ENCODE peak calls at places on chromosomes 12 and 14, in five cellular contexts. R is IMR-90, E is HepG2, I is K562, K is GM12878. Q is an unnamed sample.

GRCh38 chr14:39615352-39615751 is 183.1 kb upstream of the FBXO33 start:
- DNase-seq in E (no peak), R (no peak), I (no peak), K (no peak), Q (no peak)

GRCh38 chr12:64120568-64120967 is 101.5 kb downstream of the KICS2 start:
- DNase-seq in I (no peak), R (no peak), K (no peak), E (no peak), Q (no peak)

GRCh38 chr14:47555333-47555732 is 120.1 kb downstream of the MDGA2 start:
- DNase-seq in R (no peak), E (no peak), I (no peak), K (no peak), Q (no peak)

GRCh38 chr14:104547998-104548700 is 31.4 kb upstream of the C14orf180 start:
- DNase-seq in E (no peak), I (no peak), K (no peak), R (no peak), Q (no peak)

GRCh38 chr14:102556098-102556677 is 36.3 kb upstream of the RCOR1 start:
- DNase-seq in E (no peak), K (no peak), I (no peak), R (no peak), Q (peak)

GRCh38 chr12:125186471-125187147 is 121.4 kb downstream of the AACS start:
- DNase-seq in R (no peak), K (no peak), E (no peak), I (no peak), Q (peak)

GRCh38 chr12:101733166-101733565 is 6.1 kb downstream of the SYCP3 start:
- DNase-seq in E (no peak), I (no peak), K (no peak), R (no peak), Q (no peak)

GRCh38 chr12:79546461-79547043 is 144.2 kb downstream of the PAWR start:
- DNase-seq in K (no peak), R (no peak), I (no peak), E (no peak), Q (no peak)

GRCh38 chr12:2739832-2740641 is 54.7 kb upstream of the FKBP4 start:
- DNase-seq in R (peak), I (peak), K (no peak), E (peak), Q (peak)

GRCh38 chr14:36996133-36996856 is 176.1 kb downstream of the SLC25A21 start:
- DNase-seq in K (no peak), E (no peak), I (peak), R (peak), Q (no peak)

GRCh38 chr14:104131968-104132732 is 6.2 kb upstream of the KIF26A start:
- DNase-seq in R (no peak), E (no peak), I (no peak), K (no peak), Q (no peak)

GRCh38 chr12:80068173-80068572 is 31.2 kb upstream of the OTOGL start:
- DNase-seq in K (no peak), R (no peak), I (peak), E (no peak), Q (no peak)

GRCh38 chr14:99123208-99123870 is 148.7 kb downstream of the BCL11B start:
- DNase-seq in I (no peak), K (no peak), E (no peak), R (no peak), Q (peak)

DNA sequence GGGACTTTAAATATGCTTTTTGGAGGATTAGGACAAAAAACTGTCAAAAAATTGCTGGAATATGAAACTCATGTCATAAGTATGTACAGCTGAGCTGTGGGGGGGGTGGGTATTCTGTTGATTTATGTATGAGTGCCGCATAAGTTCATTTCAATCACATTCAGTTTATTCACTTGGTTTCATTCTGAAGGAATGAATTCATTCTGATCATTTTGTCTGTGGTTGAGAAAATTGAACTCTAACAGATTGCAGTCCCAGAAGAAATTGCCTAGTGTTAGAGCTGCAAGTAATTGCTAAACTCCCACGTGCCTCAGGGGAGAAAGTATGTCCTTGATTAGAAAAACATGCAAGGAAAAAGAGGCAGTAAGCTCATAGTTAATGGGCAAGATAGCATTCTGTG is 442.4 kb upstream of the MGAT4C start:
- DNase-seq in K (no peak), E (no peak), I (no peak), R (peak), Q (no peak)
- TF ChIP-seq MXI1 in K (no peak), E (no peak), I (no peak), R (no peak), Q (no peak)

DNA sequence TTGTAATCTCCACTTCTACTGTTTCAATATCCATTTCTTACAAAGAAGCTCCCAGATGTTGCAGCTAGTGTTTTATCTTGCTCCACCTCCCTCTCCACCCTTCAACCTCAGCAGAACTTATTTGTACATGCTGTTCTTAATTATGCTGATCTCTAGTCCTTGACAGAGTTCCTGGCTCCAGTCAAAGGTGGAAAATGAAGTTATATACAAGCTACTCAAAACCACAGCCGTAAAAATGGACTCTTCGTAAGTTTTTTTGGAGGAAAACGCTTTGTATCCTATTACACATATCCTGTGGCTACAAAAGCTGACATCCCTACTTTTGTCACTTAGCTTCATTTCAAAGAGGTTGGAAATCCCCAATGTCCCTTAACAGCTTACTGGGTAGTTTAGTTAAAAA is 1.3 kb downstream of the CLEC1A start:
- DNase-seq in I (no peak), E (no peak), K (no peak), R (no peak), Q (no peak)
- TF ChIP-seq MXI1 in I (no peak), E (no peak), K (no peak), R (no peak), Q (no peak)

GRCh38 chr12:130097342-130097741 is 64.9 kb upstream of the FZD10 start:
- DNase-seq in R (no peak), I (no peak), E (no peak), K (no peak), Q (no peak)

GRCh38 chr12:130100634-130101033 is 61.6 kb upstream of the FZD10 start:
- DNase-seq in I (no peak), K (no peak), R (no peak), E (no peak), Q (no peak)

GRCh38 chr12:130101370-130101769 is 60.9 kb upstream of the FZD10 start:
- DNase-seq in E (no peak), I (no peak), R (no peak), K (no peak), Q (no peak)

GRCh38 chr12:130098301-130099005 is 63.8 kb upstream of the FZD10 start:
- DNase-seq in R (no peak), K (no peak), I (no peak), E (no peak), Q (no peak)

GRCh38 chr12:130097798-130098255 is 64.4 kb upstream of the FZD10 start:
- DNase-seq in E (no peak), R (no peak), I (peak), K (no peak), Q (no peak)
- TF ChIP-seq MXI1 in E (no peak), R (no peak), I (no peak), K (no peak), Q (no peak)

DNA sequence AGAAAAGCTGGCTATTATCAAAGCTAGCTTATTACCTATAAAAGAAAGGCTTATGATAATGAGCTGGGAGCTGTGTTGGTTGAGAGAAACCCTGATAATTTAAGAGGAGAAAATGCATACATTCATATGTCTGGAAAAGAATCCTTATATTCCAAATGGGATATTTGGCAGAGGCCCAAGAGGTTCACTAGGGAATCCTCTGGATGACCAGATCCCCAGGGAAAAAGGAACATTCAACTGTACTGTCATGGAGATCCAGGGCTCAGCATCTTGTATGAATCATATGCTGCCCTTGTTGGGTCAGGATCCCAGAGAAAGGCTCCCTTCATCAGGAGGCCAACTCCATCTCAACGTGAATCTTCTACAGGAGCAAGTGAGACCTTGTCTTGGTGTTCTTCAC is 16.6 kb upstream of the FBXO34 start:
- DNase-seq in R (no peak), I (no peak), K (no peak), E (no peak), Q (no peak)
- TF ChIP-seq MXI1 in R (no peak), I (no peak), K (no peak), E (no peak), Q (no peak)

GRCh38 chr12:90682398-90682797 is 272.6 kb downstream of the CCER1 start:
- DNase-seq in I (no peak), K (no peak), R (peak), E (no peak), Q (no peak)
- TF ChIP-seq MXI1 in I (no peak), K (no peak), R (no peak), E (no peak), Q (no peak)

DNA sequence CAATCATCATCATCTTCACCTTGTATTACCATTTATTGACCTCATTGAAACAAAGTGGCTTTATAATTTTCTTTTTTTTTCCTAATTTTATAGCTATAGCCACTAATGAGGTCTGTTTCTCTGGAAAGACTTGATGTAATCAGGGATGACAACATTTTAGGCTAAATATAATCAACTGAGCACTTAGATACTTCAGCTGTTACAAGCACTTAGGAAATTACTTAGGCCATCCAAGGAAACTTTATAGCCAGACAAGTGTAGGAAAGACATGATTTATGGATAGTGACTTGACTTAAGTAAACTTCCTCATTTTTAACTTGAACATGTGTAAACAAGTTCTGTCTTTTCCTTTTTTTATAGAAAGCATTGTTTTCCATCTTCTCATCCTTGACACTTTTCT is 15.3 kb downstream of the CPNE8 start:
- DNase-seq in K (no peak), E (no peak), I (no peak), R (no peak), Q (peak)
- TF ChIP-seq MXI1 in K (no peak), E (no peak), I (no peak), R (no peak), Q (no peak)

GRCh38 chr12:91986084-91986483 is 159.6 kb downstream of the BTG1 start:
- DNase-seq in E (peak), K (no peak), R (peak), I (no peak), Q (no peak)
- TF ChIP-seq MXI1 in E (no peak), K (no peak), R (no peak), I (no peak), Q (no peak)

Q was measured in SK-N-SH.